ENCODE peak calls at places on chromosome 10, in nine cellular contexts. X is AG10803; R is hippocampal formation; Q is T follicular helper cell; I is HepG2; N is endothelial cell; P is NCI-H1417; Y is stimulated activated CD4-positive, alpha-beta T cell treated with anti-CD3 and anti-CD28 coated beads, TNF-alpha, amount 100 ng/mL, for 24 hours; W is stomach. E is an unnamed sample.

GRCh38 chr10:71268751-71269150 is 50.3 kb upstream of the SLC29A3 start:
- DNase-seq in X (peak; percentile 72), R (peak; percentile 50), Q (no peak), I (no peak), N (no peak), P (no peak), Y (no peak), W (no peak), E (no peak)

GRCh38 chr10:128296608-128297007 is 170.4 kb upstream of the MKI67 start:
- DNase-seq in X (no peak), R (no peak), Q (no peak), I (no peak), N (no peak), P (no peak), Y (no peak), W (no peak), E (no peak)

GRCh38 chr10:5583525-5584175 is 58.9 kb downstream of the CALML3 start:
- DNase-seq in X (no peak), R (no peak), Q (no peak), I (no peak), N (peak; percentile 75), P (peak; percentile 64), Y (no peak), W (peak; percentile 87), E (no peak)

GRCh38 chr10:59894114-59894513 is 12.2 kb downstream of the CCDC6 start:
- DNase-seq in X (peak; percentile 81), R (peak; percentile 61), Q (no peak), I (no peak), N (no peak), P (no peak), Y (no peak), W (peak; percentile 77), E (no peak)

GRCh38 chr10:131748831-131749766 is 151.7 kb upstream of the PPP2R2D start:
- DNase-seq in X (no peak), R (no peak), Q (no peak), I (peak; percentile 58), N (no peak), P (no peak), Y (no peak), W (no peak), E (no peak)

GRCh38 chr10:61900829-61901783 is at the start of gene ARID5B:
- DNase-seq in X (peak; percentile 72), R (peak; percentile 40), Q (peak; percentile 41), I (peak; percentile 68), N (peak; percentile 38), P (peak; percentile 66), Y (peak; percentile 26), W (peak; percentile 68), E (peak; percentile 23)

GRCh38 chr10:44830022-44830421 is 81.1 kb upstream of the TMEM72 start:
- DNase-seq in X (peak; percentile 58), R (no peak), Q (no peak), I (no peak), N (no peak), P (no peak), Y (no peak), W (no peak), E (no peak)

GRCh38 chr10:47104101-47104707 is 193.0 kb downstream of the PTPN20 start:
- DNase-seq in X (peak; percentile 3), R (no peak), Q (no peak), I (no peak), N (no peak), P (no peak), Y (no peak), W (no peak), E (no peak)

GRCh38 chr10:11610151-11610854 is 1.1 kb downstream of the USP6NL start:
- DNase-seq in X (no peak), R (no peak), Q (no peak), I (no peak), N (no peak), P (no peak), Y (no peak), W (no peak), E (no peak)

GRCh38 chr10:124697837-124698559 is 46.2 kb downstream of the FAM53B start:
- DNase-seq in X (no peak), R (no peak), Q (no peak), I (no peak), N (no peak), P (no peak), Y (peak; percentile 37), W (no peak), E (no peak)

GRCh38 chr10:75352650-75353049 is 48.9 kb downstream of the ZNF503 start:
- DNase-seq in X (peak; percentile 5), R (no peak), Q (no peak), I (peak; percentile 47), N (no peak), P (no peak), Y (no peak), W (peak; percentile 4), E (no peak)

GRCh38 chr10:74612195-74612594 is 214.2 kb upstream of the KAT6B start:
- DNase-seq in X (peak; percentile 22), R (no peak), Q (no peak), I (no peak), N (no peak), P (no peak), Y (no peak), W (no peak), E (no peak)

GRCh38 chr10:42548254-42548653 is 90.1 kb downstream of the ZNF33B start:
- DNase-seq in X (no peak), R (no peak), Q (no peak), I (no peak), N (no peak), P (no peak), Y (no peak), W (no peak), E (no peak)

GRCh38 chr10:110664483-110665420 is 20.6 kb downstream of the RBM20 start:
- DNase-seq in X (peak; percentile 96), R (no peak), Q (no peak), I (peak; percentile 20), N (no peak), P (no peak), Y (no peak), W (no peak), E (no peak)

GRCh38 chr10:639751-640672 is 49.5 kb downstream of the DIP2C start:
- DNase-seq in X (no peak), R (no peak), Q (no peak), I (no peak), N (no peak), P (no peak), Y (no peak), W (no peak), E (no peak)

GRCh38 chr10:33982995-33983394 is 648.5 kb upstream of the NRP1 start:
- DNase-seq in X (no peak), R (no peak), Q (no peak), I (no peak), N (no peak), P (no peak), Y (no peak), W (no peak), E (no peak)

GRCh38 chr10:971150-971542 is 17.1 kb upstream of the GTPBP4 start:
- DNase-seq in X (peak; percentile 65), R (no peak), Q (no peak), I (no peak), N (no peak), P (peak; percentile 19), Y (no peak), W (no peak), E (no peak)

GRCh38 chr10:22629126-22629525 is 85.3 kb downstream of the PIP4K2A start:
- DNase-seq in X (peak; percentile 25), R (no peak), Q (no peak), I (no peak), N (no peak), P (no peak), Y (no peak), W (no peak), E (no peak)

GRCh38 chr10:27153855-27154198 is 357 bp downstream of the YME1L1 start:
- DNase-seq in X (peak; percentile 8), R (no peak), Q (peak; percentile 2), I (peak; percentile 16), N (no peak), P (no peak), Y (no peak), W (no peak), E (no peak)

GRCh38 chr10:78408011-78408410 is 374.3 kb downstream of the RPS24 start:
- DNase-seq in X (no peak), R (no peak), Q (no peak), I (no peak), N (no peak), P (no peak), Y (no peak), W (no peak), E (no peak)

GRCh38 chr10:111281516-111281915 is 204.7 kb downstream of the ADRA2A start:
- DNase-seq in X (peak; percentile 31), R (no peak), Q (no peak), I (peak; percentile 3), N (peak; percentile 36), P (no peak), Y (no peak), W (no peak), E (no peak)

GRCh38 chr10:20110435-20111119 is 294.3 kb downstream of the PLXDC2 start:
- DNase-seq in X (no peak), R (peak; percentile 24), Q (no peak), I (no peak), N (no peak), P (no peak), Y (no peak), W (no peak), E (no peak)

GRCh38 chr10:4073912-4074311 is 288.9 kb upstream of the KLF6 start:
- DNase-seq in X (peak; percentile 90), R (no peak), Q (no peak), I (no peak), N (no peak), P (no peak), Y (no peak), W (no peak), E (no peak)

GRCh38 chr10:5493698-5494097 is 5.7 kb downstream of the CALML5 start:
- DNase-seq in X (no peak), R (no peak), Q (no peak), I (peak; percentile 50), N (no peak), P (no peak), Y (no peak), W (no peak), E (no peak)

GRCh38 chr10:53402594-53402993 is 630.0 kb upstream of the MBL2 start:
- DNase-seq in X (no peak), R (no peak), Q (no peak), I (no peak), N (no peak), P (no peak), Y (no peak), W (no peak), E (no peak)

GRCh38 chr10:1026578-1026977 is 919 bp upstream of the IDI2 start:
- DNase-seq in X (no peak), R (no peak), Q (no peak), I (no peak), N (no peak), P (no peak), Y (no peak), W (no peak), E (no peak)

GRCh38 chr10:90168244-90168643 is 466.9 kb downstream of the KIF20B start:
- DNase-seq in X (no peak), R (no peak), Q (no peak), I (no peak), N (no peak), P (no peak), Y (no peak), W (no peak), E (no peak)

GRCh38 chr10:91313761-91314520 is 93.5 kb downstream of the PCGF5 start:
- DNase-seq in X (peak; percentile 75), R (no peak), Q (no peak), I (no peak), N (no peak), P (no peak), Y (no peak), W (no peak), E (no peak)

GRCh38 chr10:80632742-80633141 is 95.0 kb downstream of the SH2D4B start:
- DNase-seq in X (no peak), R (no peak), Q (no peak), I (no peak), N (no peak), P (no peak), Y (no peak), W (no peak), E (no peak)

GRCh38 chr10:49559476-49559875 is 20.6 kb upstream of the ERCC6 start:
- DNase-seq in X (peak; percentile 56), R (no peak), Q (no peak), I (no peak), N (no peak), P (no peak), Y (no peak), W (no peak), E (no peak)

GRCh38 chr10:127877116-127877515 is 15.6 kb downstream of the CLRN3 start:
- DNase-seq in X (no peak), R (no peak), Q (no peak), I (no peak), N (no peak), P (no peak), Y (no peak), W (no peak), E (no peak)